ENCODE peak calls at places on chromosomes 7 and 10, in four cellular contexts. T, S, L and X are unnamed samples.

GRCh38 chr7:1097120-1097504 is 9.2 kb downstream of the GPER1 start:
- DNase-seq in S (no peak), L (no peak), T (no peak), X (no peak)

GRCh38 chr10:117541405-117541908 is 1.1 kb upstream of the EMX2 start:
- DNase-seq in T (peak), S (no peak), L (peak), X (peak)

GRCh38 chr7:38448076-38448475 is 174.6 kb upstream of the TARP start:
- DNase-seq in S (peak), L (no peak), T (peak), X (no peak)

GRCh38 chr7:100875356-100875751 is 451 bp downstream of the SRRT start:
- DNase-seq in T (no peak), L (no peak), S (no peak), X (no peak)

GRCh38 chr7:146119016-146119415 is 2.4 kb downstream of the CNTNAP2 start:
- DNase-seq in T (peak), S (no peak), L (no peak), X (no peak)

GRCh38 chr10:78664929-78665525 is 403.7 kb upstream of the ZMIZ1 start:
- DNase-seq in T (peak), S (peak), L (no peak), X (no peak)

GRCh38 chr7:141563956-141564623 is 12.9 kb downstream of the AGK start:
- DNase-seq in T (no peak), S (no peak), L (no peak), X (no peak)

GRCh38 chr7:16660702-16661464 is 14.9 kb downstream of the BZW2 start:
- DNase-seq in S (peak), T (peak), L (no peak), X (no peak)

GRCh38 chr10:70656489-70656888 is 15.8 kb upstream of the ADAMTS14 start:
- DNase-seq in S (peak), T (peak), L (peak), X (peak)

GRCh38 chr10:86851329-86852207 is 95.1 kb downstream of the BMPR1A start:
- DNase-seq in S (peak), L (no peak), T (peak), X (no peak)

GRCh38 chr7:23256731-23257130 is 10.2 kb downstream of the GPNMB start:
- DNase-seq in T (no peak), S (no peak), L (no peak), X (no peak)

GRCh38 chr7:84258628-84259027 is 64.0 kb upstream of the SEMA3A start:
- DNase-seq in L (no peak), T (peak), S (peak), X (no peak)

GRCh38 chr7:142883571-142884284 is 1.8 kb downstream of the TRPV6 start:
- DNase-seq in L (no peak), T (no peak), S (no peak), X (no peak)

GRCh38 chr10:74075906-74076305 is 74.7 kb downstream of the AP3M1 start:
- DNase-seq in S (no peak), L (no peak), T (no peak), X (no peak)

GRCh38 chr7:141785711-141786552 is 4.1 kb upstream of the TAS2R5 start:
- DNase-seq in S (peak), T (peak), L (no peak), X (no peak)

GRCh38 chr10:97371696-97372095 is 29.4 kb downstream of the RRP12 start:
- DNase-seq in L (no peak), T (no peak), S (no peak), X (no peak)

GRCh38 chr10:17682236-17682946 is 38.4 kb downstream of the STAM start:
- DNase-seq in L (no peak), T (peak), S (no peak), X (no peak)

GRCh38 chr10:103168436-103168835 is 24.6 kb downstream of the NT5C2 start:
- DNase-seq in S (peak), T (peak), L (peak), X (no peak)

GRCh38 chr10:22976535-22976934 is 48.7 kb downstream of the ARMC3 start:
- DNase-seq in L (no peak), S (no peak), T (no peak), X (no peak)

GRCh38 chr10:35079763-35080162 is 10.4 kb downstream of the CUL2 start:
- DNase-seq in T (peak), L (no peak), S (peak), X (no peak)

GRCh38 chr10:52215745-52216361 is 98.2 kb upstream of the DKK1 start:
- DNase-seq in L (no peak), T (peak), S (peak), X (peak)

GRCh38 chr7:101820703-101821102 is 3.3 kb downstream of the CUX1 start:
- DNase-seq in T (no peak), S (no peak), L (no peak), X (no peak)

GRCh38 chr7:1854521-1855395 is 184.7 kb downstream of the ELFN1 start:
- DNase-seq in T (no peak), S (no peak), L (no peak), X (peak)

GRCh38 chr10:126964190-126964589 is 59.0 kb downstream of the DOCK1 start:
- DNase-seq in L (no peak), T (no peak), S (no peak), X (no peak)

GRCh38 chr10:126966938-126967337 is 61.7 kb downstream of the DOCK1 start:
- DNase-seq in L (no peak), T (no peak), S (no peak), X (no peak)

GRCh38 chr10:126975221-126975620 is 70.0 kb downstream of the DOCK1 start:
- DNase-seq in L (no peak), S (no peak), T (no peak), X (no peak)

GRCh38 chr10:126972622-126973414 is 67.6 kb downstream of the DOCK1 start:
- DNase-seq in S (peak), T (peak), L (no peak), X (no peak)

DNA sequence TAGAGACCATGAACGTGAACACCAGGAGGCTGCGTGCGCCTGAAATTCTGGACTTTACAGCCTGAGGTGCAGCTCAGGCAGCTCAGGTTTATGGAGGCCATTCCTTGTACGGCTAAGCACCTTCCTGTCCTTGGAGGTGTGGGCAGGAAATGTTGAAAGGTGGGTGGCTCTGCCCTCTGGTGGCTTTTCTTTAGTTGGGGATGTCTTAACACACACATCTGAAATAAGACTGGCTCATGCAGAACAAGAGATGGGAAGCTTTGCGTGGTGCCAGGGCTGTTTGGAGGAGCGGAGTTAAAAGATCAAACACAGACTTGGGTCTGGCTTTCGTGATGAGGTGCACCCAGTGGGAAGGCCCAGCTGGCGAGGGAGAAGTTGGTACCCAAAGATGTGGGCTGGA is 64.1 kb downstream of the DOCK1 start:
- DNase-seq in T (peak), L (no peak), S (no peak), X (no peak)
- TF ChIP-seq CTCF in T (no peak), L (peak), S (no peak), X (no peak)

GRCh38 chr7:158726277-158726807 is 21.7 kb upstream of the NCAPG2 start:
- DNase-seq in T (no peak), L (no peak), S (no peak), X (no peak)

GRCh38 chr7:158728911-158729645 is 24.5 kb upstream of the NCAPG2 start:
- DNase-seq in L (no peak), S (no peak), T (no peak), X (no peak)

GRCh38 chr7:158725506-158725800 is 20.8 kb upstream of the NCAPG2 start:
- DNase-seq in L (no peak), T (no peak), S (no peak), X (no peak)

GRCh38 chr7:158729646-158730382 is 25.2 kb upstream of the NCAPG2 start:
- DNase-seq in L (no peak), T (no peak), S (no peak), X (no peak)

GRCh38 chr7:158727690-158728089 is 23.1 kb upstream of the NCAPG2 start:
- DNase-seq in S (no peak), L (no peak), T (no peak), X (peak)
- H3K4me3 ChIP-seq in S (no peak), L (no peak), T (no peak), X (no peak)

DNA sequence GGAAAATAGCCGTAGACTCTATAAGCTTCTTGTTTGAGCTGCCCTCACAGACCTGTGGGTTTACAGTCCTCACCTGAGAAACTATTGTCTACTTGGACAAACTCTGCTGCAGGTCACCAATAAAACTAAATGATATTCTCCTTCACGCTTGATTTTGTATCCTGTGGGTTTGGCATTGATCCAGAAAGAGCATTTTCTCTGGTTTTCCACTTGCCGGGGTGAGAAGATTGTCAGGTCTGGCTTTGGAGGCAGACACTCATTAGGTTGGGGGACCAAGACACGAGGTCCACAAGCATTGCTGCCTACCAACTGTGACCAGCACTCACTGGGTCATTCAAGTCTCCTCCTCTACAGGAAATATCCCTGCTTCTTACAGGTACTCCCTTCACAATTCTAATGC is 68.5 kb downstream of the CDC14C start:
- DNase-seq in T (no peak), S (no peak), L (no peak), X (no peak)
- TF ChIP-seq CTCF in T (no peak), S (no peak), L (no peak), X (no peak)

GRCh38 chr10:72334196-72334831 is 20.4 kb downstream of the DNAJB12 start:
- DNase-seq in L (no peak), T (peak), S (peak), X (no peak)
- H3K4me3 ChIP-seq in L (no peak), T (no peak), S (no peak), X (no peak)

GRCh38 chr7:41504581-41504980 is 198.3 kb downstream of the INHBA start:
- DNase-seq in S (peak), T (no peak), L (no peak), X (no peak)

GRCh38 chr7:41503438-41503837 is 199.5 kb downstream of the INHBA start:
- DNase-seq in L (no peak), T (peak), S (peak), X (no peak)

GRCh38 chr7:41501016-41501415 is 201.9 kb downstream of the INHBA start:
- DNase-seq in T (no peak), L (no peak), S (no peak), X (no peak)

DNA sequence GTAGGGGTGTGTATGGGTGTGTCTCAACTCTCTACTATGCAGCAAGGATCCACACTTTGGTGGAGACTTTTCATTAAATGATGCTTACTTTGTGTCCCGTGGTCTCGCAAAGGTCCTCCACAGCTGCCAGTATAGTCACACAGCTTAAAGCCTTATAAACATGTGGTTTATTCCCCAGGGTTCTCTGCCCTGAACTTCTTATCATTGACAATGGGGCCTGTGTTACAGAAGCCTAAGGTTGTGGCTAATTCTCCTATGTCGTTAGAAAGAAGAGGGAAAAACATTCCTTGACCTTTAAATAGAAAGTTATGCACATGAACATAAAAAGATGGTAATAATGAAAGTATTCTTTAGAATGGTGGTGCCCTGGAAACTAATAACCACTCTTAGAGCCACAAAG is 201.4 kb downstream of the INHBA start:
- DNase-seq in T (no peak), S (no peak), L (no peak), X (no peak)
- TF ChIP-seq CTCF in T (no peak), S (no peak), L (no peak), X (no peak)

GRCh38 chr7:130292682-130293257 is at the start of gene CPA4:
- DNase-seq in S (peak), L (peak), T (peak), X (peak)
- H3K4me3 ChIP-seq in S (no peak), L (peak), T (no peak), X (no peak)

GRCh38 chr7:73978681-73979563 is 49.1 kb upstream of the ELN start:
- DNase-seq in S (no peak), L (no peak), T (peak), X (peak)
- TF ChIP-seq CTCF in S (peak), L (peak), T (peak), X (no peak)

GRCh38 chr7:155205368-155206285 is 92.1 kb upstream of the INSIG1 start:
- DNase-seq in L (peak), T (peak), S (peak), X (peak)
- H3K4me3 ChIP-seq in L (no peak), T (peak), S (no peak), X (peak)

GRCh38 chr10:110497438-110498086 is at the start of gene DUSP5:
- DNase-seq in L (no peak), T (peak), S (peak), X (peak)

GRCh38 chr10:110498087-110498981 is 627 bp downstream of the DUSP5 start:
- DNase-seq in S (peak), L (no peak), T (peak), X (no peak)

GRCh38 chr10:110499796-110500514 is 2.2 kb downstream of the DUSP5 start:
- DNase-seq in S (peak), L (no peak), T (peak), X (no peak)

GRCh38 chr10:110500515-110500905 is 2.8 kb downstream of the DUSP5 start:
- DNase-seq in L (no peak), T (peak), S (peak), X (no peak)

DNA sequence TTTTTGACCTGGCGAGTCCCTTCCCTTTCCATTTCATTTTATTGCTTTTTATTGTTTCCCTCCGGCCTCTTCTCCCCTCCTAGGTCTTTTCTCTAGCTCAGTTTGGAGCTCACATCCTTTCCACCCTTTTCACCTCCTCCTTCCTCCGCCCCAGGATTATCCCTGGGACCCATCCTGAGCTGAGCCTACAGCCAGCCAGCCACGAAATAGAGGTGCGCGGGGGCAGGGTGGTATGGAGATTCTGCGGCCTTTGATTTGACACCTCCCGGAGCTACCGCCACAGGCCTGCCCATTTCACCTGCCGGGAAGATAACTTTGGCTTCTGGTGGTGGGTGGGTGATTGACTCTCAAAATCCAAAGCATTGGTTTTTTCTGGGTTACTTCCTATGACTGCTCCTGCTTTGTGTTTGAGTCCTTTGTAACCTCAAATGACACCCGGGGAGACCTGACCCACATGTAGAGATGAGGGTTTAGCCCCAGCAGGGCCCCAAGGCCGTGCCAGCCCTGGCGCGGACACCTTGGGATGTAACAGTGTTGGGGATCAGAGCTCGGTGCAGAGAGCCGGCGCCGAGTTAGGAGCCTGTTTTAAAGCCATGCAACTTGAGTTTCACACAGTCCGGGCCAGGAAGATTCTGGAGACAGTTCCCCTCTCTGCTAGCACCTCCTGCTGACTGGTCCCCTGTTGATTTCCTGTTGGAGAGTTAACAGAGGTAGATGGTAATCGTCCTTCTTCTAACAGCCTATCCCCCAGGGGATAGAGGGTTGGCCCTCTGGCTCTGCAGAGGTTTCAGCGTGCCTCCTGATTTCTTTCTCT is 1.5 kb downstream of the DUSP5 start:
- DNase-seq in T (peak), L (no peak), S (peak), X (peak)
- TF ChIP-seq CTCF in T (peak), L (peak), S (peak), X (no peak)